ENCODE peak calls at places on chromosomes 13 and 19, in six cellular contexts. One of them, this sample, is unnamed.

GRCh38 chr19:43776285-43776684 is 4.5 kb downstream of the KCNN4 start:
- DNase-seq in IMR-90: no peak
- DNase-seq in H9: no peak
- DNase-seq in trophoblast cell: no peak
- DNase-seq in neuronal stem cell: no peak
- DNase-seq in mesendoderm: no peak
- DNase-seq in this sample: no peak

GRCh38 chr19:35346193-35347052 is 1.3 kb upstream of the FFAR1 start:
- DNase-seq in trophoblast cell: no peak
- DNase-seq in mesendoderm: no peak
- DNase-seq in IMR-90: no peak
- DNase-seq in neuronal stem cell: no peak
- DNase-seq in H9: peak
- DNase-seq in this sample: no peak

GRCh38 chr13:30847697-30848307 is 58.3 kb upstream of the MEDAG start:
- DNase-seq in neuronal stem cell: no peak
- DNase-seq in H9: no peak
- DNase-seq in mesendoderm: no peak
- DNase-seq in trophoblast cell: no peak
- DNase-seq in IMR-90: peak
- DNase-seq in this sample: peak

GRCh38 chr13:50645092-50645491 is 198.4 kb downstream of the DLEU7 start:
- DNase-seq in trophoblast cell: peak
- DNase-seq in neuronal stem cell: no peak
- DNase-seq in H9: no peak
- DNase-seq in mesendoderm: no peak
- DNase-seq in IMR-90: no peak
- DNase-seq in this sample: no peak

GRCh38 chr13:35712907-35713685 is 236.6 kb upstream of the MAB21L1 start:
- DNase-seq in H9: no peak
- DNase-seq in trophoblast cell: peak
- DNase-seq in neuronal stem cell: no peak
- DNase-seq in IMR-90: peak
- DNase-seq in mesendoderm: peak
- DNase-seq in this sample: peak

GRCh38 chr19:37197768-37198167 is 12.6 kb downstream of the ZNF585B start:
- DNase-seq in IMR-90: no peak
- DNase-seq in trophoblast cell: no peak
- DNase-seq in neuronal stem cell: no peak
- DNase-seq in H9: no peak
- DNase-seq in mesendoderm: no peak
- DNase-seq in this sample: no peak

GRCh38 chr13:102877285-102877684 is 31.5 kb downstream of the ERCC5 start:
- DNase-seq in mesendoderm: peak
- DNase-seq in neuronal stem cell: no peak
- DNase-seq in H9: no peak
- DNase-seq in trophoblast cell: no peak
- DNase-seq in IMR-90: peak
- DNase-seq in this sample: peak

GRCh38 chr13:63636231-63636993 is 2220.8 kb upstream of the PCDH20 start:
- DNase-seq in trophoblast cell: no peak
- DNase-seq in H9: no peak
- DNase-seq in neuronal stem cell: no peak
- DNase-seq in mesendoderm: peak
- DNase-seq in IMR-90: no peak
- DNase-seq in this sample: no peak

GRCh38 chr19:39407644-39408391 is 1.2 kb downstream of the ZFP36 start:
- DNase-seq in neuronal stem cell: no peak
- DNase-seq in trophoblast cell: no peak
- DNase-seq in mesendoderm: no peak
- DNase-seq in IMR-90: no peak
- DNase-seq in H9: no peak
- DNase-seq in this sample: peak

GRCh38 chr13:112575680-112576079 is 12.3 kb downstream of the TUBGCP3 start:
- DNase-seq in mesendoderm: peak
- DNase-seq in neuronal stem cell: no peak
- DNase-seq in H9: peak
- DNase-seq in IMR-90: no peak
- DNase-seq in trophoblast cell: no peak
- DNase-seq in this sample: no peak

GRCh38 chr13:93193682-93194081 is 32.9 kb upstream of the GPC6 start:
- DNase-seq in neuronal stem cell: no peak
- DNase-seq in trophoblast cell: no peak
- DNase-seq in H9: no peak
- DNase-seq in IMR-90: no peak
- DNase-seq in mesendoderm: no peak
- DNase-seq in this sample: no peak

GRCh38 chr13:113794764-113795173 is 35.7 kb downstream of the TMEM255B start:
- DNase-seq in IMR-90: no peak
- DNase-seq in trophoblast cell: no peak
- DNase-seq in H9: no peak
- DNase-seq in neuronal stem cell: no peak
- DNase-seq in mesendoderm: no peak
- DNase-seq in this sample: no peak

GRCh38 chr13:97429681-97430081 is 4.3 kb upstream of the RAP2A start:
- DNase-seq in IMR-90: peak
- DNase-seq in mesendoderm: no peak
- DNase-seq in trophoblast cell: no peak
- DNase-seq in neuronal stem cell: no peak
- DNase-seq in H9: no peak
- DNase-seq in this sample: no peak

GRCh38 chr13:113140677-113141590 is 17.5 kb upstream of the PROZ start:
- DNase-seq in IMR-90: no peak
- DNase-seq in H9: peak
- DNase-seq in trophoblast cell: no peak
- DNase-seq in neuronal stem cell: no peak
- DNase-seq in mesendoderm: no peak
- DNase-seq in this sample: no peak

GRCh38 chr13:44557986-44558385 is 18.1 kb downstream of the TSC22D1 start:
- DNase-seq in IMR-90: no peak
- DNase-seq in H9: no peak
- DNase-seq in mesendoderm: no peak
- DNase-seq in trophoblast cell: no peak
- DNase-seq in neuronal stem cell: no peak
- DNase-seq in this sample: no peak

GRCh38 chr13:41563501-41564001 is 106.2 kb downstream of the RGCC start:
- DNase-seq in trophoblast cell: no peak
- DNase-seq in IMR-90: peak
- DNase-seq in neuronal stem cell: no peak
- DNase-seq in mesendoderm: no peak
- DNase-seq in H9: no peak
- DNase-seq in this sample: peak

GRCh38 chr13:114063545-114064515 is 68.6 kb downstream of the RASA3 start:
- DNase-seq in trophoblast cell: no peak
- DNase-seq in mesendoderm: no peak
- DNase-seq in H9: no peak
- DNase-seq in IMR-90: peak
- DNase-seq in neuronal stem cell: no peak
- DNase-seq in this sample: peak

GRCh38 chr13:54934121-54934520 is 1905.5 kb downstream of the OLFM4 start:
- DNase-seq in mesendoderm: peak
- DNase-seq in neuronal stem cell: no peak
- DNase-seq in IMR-90: no peak
- DNase-seq in trophoblast cell: no peak
- DNase-seq in H9: no peak
- DNase-seq in this sample: no peak

GRCh38 chr13:94696171-94696570 is 16.2 kb downstream of the SOX21 start:
- DNase-seq in neuronal stem cell: no peak
- DNase-seq in mesendoderm: no peak
- DNase-seq in trophoblast cell: no peak
- DNase-seq in H9: no peak
- DNase-seq in IMR-90: no peak
- DNase-seq in this sample: no peak

GRCh38 chr13:79508224-79508961 is 27.4 kb downstream of the NDFIP2 start:
- DNase-seq in trophoblast cell: no peak
- DNase-seq in H9: no peak
- DNase-seq in mesendoderm: peak
- DNase-seq in neuronal stem cell: no peak
- DNase-seq in IMR-90: no peak
- DNase-seq in this sample: no peak

GRCh38 chr19:51325161-51325979 is 13.9 kb downstream of the IGLON5 start:
- DNase-seq in mesendoderm: no peak
- DNase-seq in neuronal stem cell: no peak
- DNase-seq in trophoblast cell: no peak
- DNase-seq in H9: no peak
- DNase-seq in IMR-90: no peak
- DNase-seq in this sample: no peak

DNA sequence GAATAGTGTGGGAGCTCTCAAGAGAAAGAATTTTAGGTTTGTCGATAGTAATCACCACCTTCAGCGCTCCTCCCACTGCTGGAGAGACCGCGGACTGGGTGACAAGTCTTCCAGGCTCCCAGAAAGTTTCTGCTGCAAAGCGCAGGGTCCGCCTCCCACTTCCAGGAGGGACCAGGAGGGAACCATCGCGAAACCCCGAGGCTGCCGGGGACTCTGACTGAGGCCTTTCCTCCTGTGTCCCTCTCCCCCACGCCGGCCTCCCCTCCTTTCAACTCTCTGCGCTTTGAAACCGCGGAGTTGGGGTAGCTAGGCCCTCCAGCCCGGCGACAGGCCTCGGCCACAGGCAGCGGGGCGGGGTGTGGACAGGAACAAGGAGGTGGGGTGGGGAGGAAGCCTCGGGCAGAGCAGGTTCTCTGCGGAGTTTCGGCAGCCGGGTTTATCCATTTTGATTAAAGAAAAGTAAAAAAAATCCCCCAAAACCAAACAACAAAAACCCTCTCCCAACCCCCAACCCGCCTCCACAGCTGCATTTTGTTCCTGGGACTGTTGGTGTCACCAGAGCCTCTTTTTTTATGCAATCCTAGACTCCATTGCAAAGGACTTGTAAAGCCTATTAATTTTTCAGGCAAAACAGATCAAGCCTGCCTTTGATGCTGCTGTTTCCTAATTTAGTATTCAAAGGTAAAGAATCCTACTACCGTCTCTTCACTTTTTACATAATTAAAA is 157.2 kb downstream of the TM9SF2 start:
- DNase-seq in H9: peak
- DNase-seq in trophoblast cell: no peak
- DNase-seq in IMR-90: peak
- DNase-seq in neuronal stem cell: peak
- DNase-seq in mesendoderm: peak
- DNase-seq in this sample: peak
- H2BK120ac ChIP-seq in H9: no peak
- H2BK120ac ChIP-seq in trophoblast cell: no peak
- H2BK120ac ChIP-seq in IMR-90: no peak
- H2BK120ac ChIP-seq in neuronal stem cell: peak
- H2BK120ac ChIP-seq in mesendoderm: peak
- H2BK120ac ChIP-seq in this sample: peak

GRCh38 chr19:28169168-28169862 is 1043.6 kb downstream of the UQCRFS1 start:
- DNase-seq in IMR-90: no peak
- DNase-seq in trophoblast cell: no peak
- DNase-seq in mesendoderm: peak
- DNase-seq in H9: peak
- DNase-seq in neuronal stem cell: peak
- DNase-seq in this sample: no peak
- H2BK120ac ChIP-seq in IMR-90: no peak
- H2BK120ac ChIP-seq in trophoblast cell: no peak
- H2BK120ac ChIP-seq in mesendoderm: peak
- H2BK120ac ChIP-seq in H9: no peak
- H2BK120ac ChIP-seq in neuronal stem cell: no peak
- H2BK120ac ChIP-seq in this sample: no peak

DNA sequence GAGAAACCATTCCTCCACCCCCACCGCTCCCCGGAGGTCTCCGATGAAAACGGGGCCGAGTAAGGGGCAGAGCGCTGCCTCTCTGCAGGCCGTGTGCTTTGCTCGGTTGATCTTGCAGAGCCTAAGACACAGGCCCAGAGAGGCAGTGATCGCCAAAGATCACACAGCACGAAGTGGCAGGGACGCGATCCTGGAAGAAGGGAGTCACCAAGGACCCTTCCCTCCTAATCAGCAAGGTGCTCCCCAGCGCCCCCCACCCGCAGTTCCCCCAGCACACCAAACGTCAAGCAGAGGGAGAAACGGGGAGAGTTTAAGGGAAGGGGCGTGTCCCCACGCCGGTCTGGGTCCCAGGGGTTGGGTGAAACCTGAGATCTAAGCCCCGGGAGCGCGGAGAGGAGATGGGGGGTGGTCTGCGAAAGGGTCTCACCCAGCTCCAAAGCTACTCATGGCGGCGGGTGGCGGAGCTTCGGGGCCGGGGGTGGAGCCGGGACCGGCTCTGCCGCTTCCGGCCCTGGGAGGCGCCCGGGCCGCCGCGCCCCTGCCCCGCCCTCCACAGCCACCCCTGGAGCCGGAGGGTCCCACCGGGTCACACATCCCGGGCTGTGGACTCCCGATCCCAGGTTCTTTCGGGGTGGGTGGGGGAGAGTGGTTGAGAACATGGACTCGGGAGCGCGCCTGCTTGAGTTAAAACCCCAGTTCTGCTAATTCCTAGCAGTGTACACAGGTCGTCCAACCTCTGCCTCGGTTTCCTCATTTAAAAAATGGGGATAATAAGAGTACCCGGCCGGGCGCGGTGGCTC is at the start of gene EML2:
- DNase-seq in trophoblast cell: peak
- DNase-seq in neuronal stem cell: peak
- DNase-seq in mesendoderm: peak
- DNase-seq in IMR-90: no peak
- DNase-seq in H9: peak
- DNase-seq in this sample: peak
- H2BK120ac ChIP-seq in trophoblast cell: peak
- H2BK120ac ChIP-seq in neuronal stem cell: no peak
- H2BK120ac ChIP-seq in mesendoderm: no peak
- H2BK120ac ChIP-seq in IMR-90: peak
- H2BK120ac ChIP-seq in H9: no peak
- H2BK120ac ChIP-seq in this sample: peak

GRCh38 chr19:30481823-30482222 is 109.6 kb downstream of the ZNF536 start:
- DNase-seq in neuronal stem cell: no peak
- DNase-seq in IMR-90: no peak
- DNase-seq in trophoblast cell: no peak
- DNase-seq in mesendoderm: no peak
- DNase-seq in H9: no peak
- DNase-seq in this sample: no peak

GRCh38 chr19:30479231-30479630 is 107.0 kb downstream of the ZNF536 start:
- DNase-seq in mesendoderm: no peak
- DNase-seq in H9: no peak
- DNase-seq in trophoblast cell: peak
- DNase-seq in IMR-90: no peak
- DNase-seq in neuronal stem cell: no peak
- DNase-seq in this sample: no peak

GRCh38 chr19:30480097-30480496 is 107.9 kb downstream of the ZNF536 start:
- DNase-seq in mesendoderm: no peak
- DNase-seq in IMR-90: no peak
- DNase-seq in H9: no peak
- DNase-seq in neuronal stem cell: no peak
- DNase-seq in trophoblast cell: no peak
- DNase-seq in this sample: no peak

GRCh38 chr19:30476997-30477396 is 104.8 kb downstream of the ZNF536 start:
- DNase-seq in H9: no peak
- DNase-seq in mesendoderm: no peak
- DNase-seq in neuronal stem cell: no peak
- DNase-seq in trophoblast cell: no peak
- DNase-seq in IMR-90: no peak
- DNase-seq in this sample: no peak

DNA sequence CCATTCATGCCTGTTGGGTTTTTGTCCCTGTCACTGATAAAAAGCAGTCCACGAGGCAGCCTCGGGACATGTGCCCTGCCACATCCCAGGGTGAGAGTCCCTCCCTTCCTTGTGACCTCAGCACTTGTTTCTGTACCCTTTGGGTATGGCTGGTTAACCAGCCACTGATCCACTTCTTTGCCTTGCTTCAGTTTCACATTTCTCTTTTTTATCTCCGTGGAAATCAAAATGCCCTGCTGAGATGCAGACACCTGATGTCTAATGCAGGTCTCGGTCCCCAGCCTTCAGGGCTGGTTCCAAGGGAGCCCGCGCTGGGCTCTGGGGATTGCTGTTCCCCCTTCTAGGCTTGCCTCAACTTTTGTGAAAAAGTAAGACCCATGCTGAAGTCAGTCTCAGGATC is 107.5 kb downstream of the ZNF536 start:
- DNase-seq in trophoblast cell: no peak
- DNase-seq in neuronal stem cell: no peak
- DNase-seq in IMR-90: no peak
- DNase-seq in H9: no peak
- DNase-seq in mesendoderm: no peak
- DNase-seq in this sample: no peak
- H2BK120ac ChIP-seq in trophoblast cell: no peak
- H2BK120ac ChIP-seq in neuronal stem cell: no peak
- H2BK120ac ChIP-seq in IMR-90: no peak
- H2BK120ac ChIP-seq in H9: no peak
- H2BK120ac ChIP-seq in mesendoderm: no peak
- H2BK120ac ChIP-seq in this sample: no peak

This sample was measured in mesenchymal stem cell.